ENCODE peak calls at places on chromosomes 11 and 22, in nine cellular contexts. One of them, this sample, is unnamed.

GRCh38 chr11:8056810-8057463 is 24.1 kb upstream of the TUB start:
- DNase-seq in suprapubic skin: peak
- DNase-seq in iris pigment epithelial cell: peak
- DNase-seq in activated CD4-positive, alpha-beta T cell treated with anti-CD3 and anti-CD28 coated beads, Interleukin-2, amount 50 U/mL, for 1 hour: no peak
- DNase-seq in NCI-H345: no peak
- DNase-seq in GM12865: no peak
- DNase-seq in kidney glomerular epithelial cell: no peak
- DNase-seq in renal cortical epithelial cell: peak
- DNase-seq in amniotic stem cell: peak
- DNase-seq in this sample: no peak

GRCh38 chr22:30453731-30454510 is 17.9 kb downstream of the SEC14L3 start:
- DNase-seq in suprapubic skin: no peak
- DNase-seq in iris pigment epithelial cell: no peak
- DNase-seq in activated CD4-positive, alpha-beta T cell treated with anti-CD3 and anti-CD28 coated beads, Interleukin-2, amount 50 U/mL, for 1 hour: no peak
- DNase-seq in NCI-H345: peak
- DNase-seq in GM12865: peak
- DNase-seq in kidney glomerular epithelial cell: peak
- DNase-seq in renal cortical epithelial cell: peak
- DNase-seq in amniotic stem cell: no peak
- DNase-seq in this sample: peak

GRCh38 chr11:60927061-60927592 is 2.9 kb downstream of the TMEM132A start:
- DNase-seq in suprapubic skin: no peak
- DNase-seq in iris pigment epithelial cell: no peak
- DNase-seq in activated CD4-positive, alpha-beta T cell treated with anti-CD3 and anti-CD28 coated beads, Interleukin-2, amount 50 U/mL, for 1 hour: no peak
- DNase-seq in NCI-H345: no peak
- DNase-seq in GM12865: no peak
- DNase-seq in kidney glomerular epithelial cell: no peak
- DNase-seq in renal cortical epithelial cell: no peak
- DNase-seq in amniotic stem cell: no peak
- DNase-seq in this sample: no peak

GRCh38 chr11:68714047-68714856 is 29.9 kb downstream of the GAL start:
- DNase-seq in suprapubic skin: no peak
- DNase-seq in iris pigment epithelial cell: no peak
- DNase-seq in activated CD4-positive, alpha-beta T cell treated with anti-CD3 and anti-CD28 coated beads, Interleukin-2, amount 50 U/mL, for 1 hour: no peak
- DNase-seq in NCI-H345: no peak
- DNase-seq in GM12865: no peak
- DNase-seq in kidney glomerular epithelial cell: no peak
- DNase-seq in renal cortical epithelial cell: peak
- DNase-seq in amniotic stem cell: no peak
- DNase-seq in this sample: no peak

GRCh38 chr11:119854521-119854920 is 125.5 kb upstream of the NECTIN1 start:
- DNase-seq in suprapubic skin: no peak
- DNase-seq in iris pigment epithelial cell: no peak
- DNase-seq in activated CD4-positive, alpha-beta T cell treated with anti-CD3 and anti-CD28 coated beads, Interleukin-2, amount 50 U/mL, for 1 hour: no peak
- DNase-seq in NCI-H345: peak
- DNase-seq in GM12865: peak
- DNase-seq in kidney glomerular epithelial cell: no peak
- DNase-seq in renal cortical epithelial cell: no peak
- DNase-seq in amniotic stem cell: no peak
- DNase-seq in this sample: no peak

GRCh38 chr11:2178906-2179494 is 7.4 kb upstream of the TH start:
- DNase-seq in suprapubic skin: no peak
- DNase-seq in iris pigment epithelial cell: peak
- DNase-seq in activated CD4-positive, alpha-beta T cell treated with anti-CD3 and anti-CD28 coated beads, Interleukin-2, amount 50 U/mL, for 1 hour: no peak
- DNase-seq in NCI-H345: no peak
- DNase-seq in GM12865: no peak
- DNase-seq in kidney glomerular epithelial cell: peak
- DNase-seq in renal cortical epithelial cell: peak
- DNase-seq in amniotic stem cell: no peak
- DNase-seq in this sample: no peak

GRCh38 chr11:117380676-117381075 is 53.0 kb downstream of the CEP164 start:
- DNase-seq in suprapubic skin: no peak
- DNase-seq in iris pigment epithelial cell: no peak
- DNase-seq in activated CD4-positive, alpha-beta T cell treated with anti-CD3 and anti-CD28 coated beads, Interleukin-2, amount 50 U/mL, for 1 hour: no peak
- DNase-seq in NCI-H345: no peak
- DNase-seq in GM12865: no peak
- DNase-seq in kidney glomerular epithelial cell: no peak
- DNase-seq in renal cortical epithelial cell: no peak
- DNase-seq in amniotic stem cell: no peak
- DNase-seq in this sample: no peak

GRCh38 chr22:42909363-42910058 is 52.4 kb upstream of the ARFGAP3 start:
- DNase-seq in suprapubic skin: no peak
- DNase-seq in iris pigment epithelial cell: no peak
- DNase-seq in activated CD4-positive, alpha-beta T cell treated with anti-CD3 and anti-CD28 coated beads, Interleukin-2, amount 50 U/mL, for 1 hour: no peak
- DNase-seq in NCI-H345: no peak
- DNase-seq in GM12865: no peak
- DNase-seq in kidney glomerular epithelial cell: no peak
- DNase-seq in renal cortical epithelial cell: no peak
- DNase-seq in amniotic stem cell: no peak
- DNase-seq in this sample: no peak

GRCh38 chr11:35531246-35531645 is 5.8 kb upstream of the PAMR1 start:
- DNase-seq in suprapubic skin: no peak
- DNase-seq in iris pigment epithelial cell: no peak
- DNase-seq in activated CD4-positive, alpha-beta T cell treated with anti-CD3 and anti-CD28 coated beads, Interleukin-2, amount 50 U/mL, for 1 hour: no peak
- DNase-seq in NCI-H345: no peak
- DNase-seq in GM12865: no peak
- DNase-seq in kidney glomerular epithelial cell: no peak
- DNase-seq in renal cortical epithelial cell: no peak
- DNase-seq in amniotic stem cell: no peak
- DNase-seq in this sample: no peak

GRCh38 chr11:123286761-123287160 is 91.7 kb upstream of the CLMP start:
- DNase-seq in suprapubic skin: no peak
- DNase-seq in iris pigment epithelial cell: peak
- DNase-seq in activated CD4-positive, alpha-beta T cell treated with anti-CD3 and anti-CD28 coated beads, Interleukin-2, amount 50 U/mL, for 1 hour: no peak
- DNase-seq in NCI-H345: no peak
- DNase-seq in GM12865: no peak
- DNase-seq in kidney glomerular epithelial cell: no peak
- DNase-seq in renal cortical epithelial cell: no peak
- DNase-seq in amniotic stem cell: no peak
- DNase-seq in this sample: no peak

GRCh38 chr22:21861290-21861848 is 6.1 kb downstream of the MAPK1 start:
- DNase-seq in suprapubic skin: no peak
- DNase-seq in iris pigment epithelial cell: no peak
- DNase-seq in activated CD4-positive, alpha-beta T cell treated with anti-CD3 and anti-CD28 coated beads, Interleukin-2, amount 50 U/mL, for 1 hour: no peak
- DNase-seq in NCI-H345: no peak
- DNase-seq in GM12865: no peak
- DNase-seq in kidney glomerular epithelial cell: peak
- DNase-seq in renal cortical epithelial cell: peak
- DNase-seq in amniotic stem cell: no peak
- DNase-seq in this sample: no peak

GRCh38 chr11:34309970-34310369 is 47.8 kb downstream of the ABTB2 start:
- DNase-seq in suprapubic skin: no peak
- DNase-seq in iris pigment epithelial cell: no peak
- DNase-seq in activated CD4-positive, alpha-beta T cell treated with anti-CD3 and anti-CD28 coated beads, Interleukin-2, amount 50 U/mL, for 1 hour: no peak
- DNase-seq in NCI-H345: no peak
- DNase-seq in GM12865: no peak
- DNase-seq in kidney glomerular epithelial cell: no peak
- DNase-seq in renal cortical epithelial cell: no peak
- DNase-seq in amniotic stem cell: no peak
- DNase-seq in this sample: no peak

GRCh38 chr22:30866216-30866615 is 102.4 kb downstream of the MORC2 start:
- DNase-seq in suprapubic skin: peak
- DNase-seq in iris pigment epithelial cell: no peak
- DNase-seq in activated CD4-positive, alpha-beta T cell treated with anti-CD3 and anti-CD28 coated beads, Interleukin-2, amount 50 U/mL, for 1 hour: no peak
- DNase-seq in NCI-H345: no peak
- DNase-seq in GM12865: no peak
- DNase-seq in kidney glomerular epithelial cell: no peak
- DNase-seq in renal cortical epithelial cell: no peak
- DNase-seq in amniotic stem cell: no peak
- DNase-seq in this sample: no peak

GRCh38 chr11:72228844-72229231 is 4.3 kb downstream of the INPPL1 start:
- DNase-seq in suprapubic skin: peak
- DNase-seq in iris pigment epithelial cell: no peak
- DNase-seq in activated CD4-positive, alpha-beta T cell treated with anti-CD3 and anti-CD28 coated beads, Interleukin-2, amount 50 U/mL, for 1 hour: no peak
- DNase-seq in NCI-H345: no peak
- DNase-seq in GM12865: no peak
- DNase-seq in kidney glomerular epithelial cell: no peak
- DNase-seq in renal cortical epithelial cell: no peak
- DNase-seq in amniotic stem cell: no peak
- DNase-seq in this sample: no peak

GRCh38 chr22:39773976-39774539 is 119.5 kb downstream of the ENTHD1 start:
- DNase-seq in suprapubic skin: no peak
- DNase-seq in iris pigment epithelial cell: peak
- DNase-seq in activated CD4-positive, alpha-beta T cell treated with anti-CD3 and anti-CD28 coated beads, Interleukin-2, amount 50 U/mL, for 1 hour: peak
- DNase-seq in NCI-H345: no peak
- DNase-seq in GM12865: peak
- DNase-seq in kidney glomerular epithelial cell: no peak
- DNase-seq in renal cortical epithelial cell: no peak
- DNase-seq in amniotic stem cell: no peak
- DNase-seq in this sample: peak

GRCh38 chr22:23893446-23893956 is 682 bp upstream of the MIF start:
- DNase-seq in suprapubic skin: no peak
- DNase-seq in iris pigment epithelial cell: peak
- DNase-seq in activated CD4-positive, alpha-beta T cell treated with anti-CD3 and anti-CD28 coated beads, Interleukin-2, amount 50 U/mL, for 1 hour: no peak
- DNase-seq in NCI-H345: no peak
- DNase-seq in GM12865: no peak
- DNase-seq in kidney glomerular epithelial cell: no peak
- DNase-seq in renal cortical epithelial cell: no peak
- DNase-seq in amniotic stem cell: no peak
- DNase-seq in this sample: no peak

GRCh38 chr11:16086229-16086628 is 270.1 kb downstream of the SOX6 start:
- DNase-seq in suprapubic skin: no peak
- DNase-seq in iris pigment epithelial cell: no peak
- DNase-seq in activated CD4-positive, alpha-beta T cell treated with anti-CD3 and anti-CD28 coated beads, Interleukin-2, amount 50 U/mL, for 1 hour: no peak
- DNase-seq in NCI-H345: no peak
- DNase-seq in GM12865: no peak
- DNase-seq in kidney glomerular epithelial cell: no peak
- DNase-seq in renal cortical epithelial cell: peak
- DNase-seq in amniotic stem cell: no peak
- DNase-seq in this sample: no peak

GRCh38 chr11:86815726-86816125 is 15.4 kb downstream of the PRSS23 start:
- DNase-seq in suprapubic skin: no peak
- DNase-seq in iris pigment epithelial cell: no peak
- DNase-seq in activated CD4-positive, alpha-beta T cell treated with anti-CD3 and anti-CD28 coated beads, Interleukin-2, amount 50 U/mL, for 1 hour: no peak
- DNase-seq in NCI-H345: no peak
- DNase-seq in GM12865: no peak
- DNase-seq in kidney glomerular epithelial cell: no peak
- DNase-seq in renal cortical epithelial cell: no peak
- DNase-seq in amniotic stem cell: no peak
- DNase-seq in this sample: no peak

GRCh38 chr11:11842426-11843008 is 745 bp downstream of the USP47 start:
- DNase-seq in suprapubic skin: no peak
- DNase-seq in iris pigment epithelial cell: peak
- DNase-seq in activated CD4-positive, alpha-beta T cell treated with anti-CD3 and anti-CD28 coated beads, Interleukin-2, amount 50 U/mL, for 1 hour: peak
- DNase-seq in NCI-H345: peak
- DNase-seq in GM12865: peak
- DNase-seq in kidney glomerular epithelial cell: peak
- DNase-seq in renal cortical epithelial cell: peak
- DNase-seq in amniotic stem cell: peak
- DNase-seq in this sample: peak

GRCh38 chr11:70027451-70027850 is 50.7 kb upstream of the ANO1 start:
- DNase-seq in suprapubic skin: peak
- DNase-seq in iris pigment epithelial cell: no peak
- DNase-seq in activated CD4-positive, alpha-beta T cell treated with anti-CD3 and anti-CD28 coated beads, Interleukin-2, amount 50 U/mL, for 1 hour: no peak
- DNase-seq in NCI-H345: no peak
- DNase-seq in GM12865: no peak
- DNase-seq in kidney glomerular epithelial cell: no peak
- DNase-seq in renal cortical epithelial cell: no peak
- DNase-seq in amniotic stem cell: no peak
- DNase-seq in this sample: no peak

GRCh38 chr11:27171391-27171790 is 130.8 kb downstream of the BBOX1 start:
- DNase-seq in suprapubic skin: no peak
- DNase-seq in iris pigment epithelial cell: peak
- DNase-seq in activated CD4-positive, alpha-beta T cell treated with anti-CD3 and anti-CD28 coated beads, Interleukin-2, amount 50 U/mL, for 1 hour: no peak
- DNase-seq in NCI-H345: no peak
- DNase-seq in GM12865: no peak
- DNase-seq in kidney glomerular epithelial cell: no peak
- DNase-seq in renal cortical epithelial cell: no peak
- DNase-seq in amniotic stem cell: no peak
- DNase-seq in this sample: no peak

GRCh38 chr11:127804775-127805446 is 782.4 kb downstream of the ETS1 start:
- DNase-seq in suprapubic skin: no peak
- DNase-seq in iris pigment epithelial cell: no peak
- DNase-seq in activated CD4-positive, alpha-beta T cell treated with anti-CD3 and anti-CD28 coated beads, Interleukin-2, amount 50 U/mL, for 1 hour: no peak
- DNase-seq in NCI-H345: peak
- DNase-seq in GM12865: no peak
- DNase-seq in kidney glomerular epithelial cell: no peak
- DNase-seq in renal cortical epithelial cell: no peak
- DNase-seq in amniotic stem cell: no peak
- DNase-seq in this sample: no peak

GRCh38 chr11:8217926-8218325 is 45.8 kb downstream of the LMO1 start:
- DNase-seq in suprapubic skin: no peak
- DNase-seq in iris pigment epithelial cell: no peak
- DNase-seq in activated CD4-positive, alpha-beta T cell treated with anti-CD3 and anti-CD28 coated beads, Interleukin-2, amount 50 U/mL, for 1 hour: no peak
- DNase-seq in NCI-H345: no peak
- DNase-seq in GM12865: no peak
- DNase-seq in kidney glomerular epithelial cell: no peak
- DNase-seq in renal cortical epithelial cell: no peak
- DNase-seq in amniotic stem cell: no peak
- DNase-seq in this sample: no peak

GRCh38 chr11:111395081-111395480 is 16.0 kb upstream of the POU2AF1 start:
- DNase-seq in suprapubic skin: no peak
- DNase-seq in iris pigment epithelial cell: no peak
- DNase-seq in activated CD4-positive, alpha-beta T cell treated with anti-CD3 and anti-CD28 coated beads, Interleukin-2, amount 50 U/mL, for 1 hour: no peak
- DNase-seq in NCI-H345: peak
- DNase-seq in GM12865: peak
- DNase-seq in kidney glomerular epithelial cell: no peak
- DNase-seq in renal cortical epithelial cell: no peak
- DNase-seq in amniotic stem cell: no peak
- DNase-seq in this sample: no peak

GRCh38 chr22:45864959-45865496 is 111.9 kb downstream of the WNT7B start:
- DNase-seq in suprapubic skin: no peak
- DNase-seq in iris pigment epithelial cell: no peak
- DNase-seq in activated CD4-positive, alpha-beta T cell treated with anti-CD3 and anti-CD28 coated beads, Interleukin-2, amount 50 U/mL, for 1 hour: no peak
- DNase-seq in NCI-H345: no peak
- DNase-seq in GM12865: no peak
- DNase-seq in kidney glomerular epithelial cell: no peak
- DNase-seq in renal cortical epithelial cell: no peak
- DNase-seq in amniotic stem cell: no peak
- DNase-seq in this sample: peak

GRCh38 chr22:26483043-26483438 is 542 bp downstream of the HPS4 start:
- DNase-seq in suprapubic skin: no peak
- DNase-seq in iris pigment epithelial cell: no peak
- DNase-seq in activated CD4-positive, alpha-beta T cell treated with anti-CD3 and anti-CD28 coated beads, Interleukin-2, amount 50 U/mL, for 1 hour: no peak
- DNase-seq in NCI-H345: no peak
- DNase-seq in GM12865: no peak
- DNase-seq in kidney glomerular epithelial cell: no peak
- DNase-seq in renal cortical epithelial cell: no peak
- DNase-seq in amniotic stem cell: no peak
- DNase-seq in this sample: no peak

GRCh38 chr11:68303083-68303482 is 9.3 kb upstream of the LRP5 start:
- DNase-seq in suprapubic skin: no peak
- DNase-seq in iris pigment epithelial cell: no peak
- DNase-seq in activated CD4-positive, alpha-beta T cell treated with anti-CD3 and anti-CD28 coated beads, Interleukin-2, amount 50 U/mL, for 1 hour: no peak
- DNase-seq in NCI-H345: no peak
- DNase-seq in GM12865: no peak
- DNase-seq in kidney glomerular epithelial cell: no peak
- DNase-seq in renal cortical epithelial cell: no peak
- DNase-seq in amniotic stem cell: no peak
- DNase-seq in this sample: no peak

GRCh38 chr22:34841321-34841901 is 224.5 kb upstream of the ISX start:
- DNase-seq in suprapubic skin: no peak
- DNase-seq in iris pigment epithelial cell: no peak
- DNase-seq in activated CD4-positive, alpha-beta T cell treated with anti-CD3 and anti-CD28 coated beads, Interleukin-2, amount 50 U/mL, for 1 hour: no peak
- DNase-seq in NCI-H345: no peak
- DNase-seq in GM12865: no peak
- DNase-seq in kidney glomerular epithelial cell: peak
- DNase-seq in renal cortical epithelial cell: peak
- DNase-seq in amniotic stem cell: no peak
- DNase-seq in this sample: no peak

GRCh38 chr11:68312117-68312779 is at the start of gene LRP5:
- DNase-seq in suprapubic skin: no peak
- DNase-seq in iris pigment epithelial cell: no peak
- DNase-seq in activated CD4-positive, alpha-beta T cell treated with anti-CD3 and anti-CD28 coated beads, Interleukin-2, amount 50 U/mL, for 1 hour: no peak
- DNase-seq in NCI-H345: peak
- DNase-seq in GM12865: peak
- DNase-seq in kidney glomerular epithelial cell: peak
- DNase-seq in renal cortical epithelial cell: no peak
- DNase-seq in amniotic stem cell: no peak
- DNase-seq in this sample: no peak

This sample was measured in naive thymus-derived CD4-positive, alpha-beta T cell.